ENCODE peak calls at places on chromosomes 13 and 19, in four cellular contexts. W, I, A and V are unnamed samples.

GRCh38 chr13:110017379-110017778 is 231.0 kb upstream of the IRS2 start:
- DNase-seq in W (peak), I (peak), A (no peak), V (no peak)

GRCh38 chr13:20174656-20175405 is 14.0 kb upstream of the GJA3 start:
- DNase-seq in W (peak), I (peak), A (peak), V (no peak)

GRCh38 chr13:20191311-20191901 is 1.3 kb downstream of the GJB2 start:
- DNase-seq in W (peak), I (no peak), A (no peak), V (no peak)

GRCh38 chr19:2733930-2734588 is 5.8 kb downstream of the SLC39A3 start:
- DNase-seq in W (no peak), I (no peak), A (no peak), V (no peak)

GRCh38 chr13:43573787-43574562 is 212.8 kb downstream of the ENOX1 start:
- DNase-seq in W (peak), I (no peak), A (no peak), V (no peak)

GRCh38 chr19:1130801-1131717 is 27.3 kb downstream of the GPX4 start:
- DNase-seq in W (no peak), I (no peak), A (no peak), V (no peak)

GRCh38 chr13:30619731-30620130 is 2.0 kb downstream of the USPL1 start:
- DNase-seq in W (peak), I (no peak), A (no peak), V (no peak)

GRCh38 chr13:99646866-99647592 is 145.8 kb downstream of the TM9SF2 start:
- DNase-seq in W (no peak), I (no peak), A (no peak), V (peak)

GRCh38 chr19:3577741-3578344 is 5.1 kb downstream of the HMG20B start:
- DNase-seq in W (no peak), I (no peak), A (no peak), V (no peak)

GRCh38 chr13:101452519-101453485 is at the start of gene ITGBL1:
- DNase-seq in W (no peak), I (no peak), A (peak), V (peak)
- TF ChIP-seq CTCF in W (no peak), I (no peak), A (no peak), V (no peak)

GRCh38 chr19:56258272-56258671 is 14.3 kb upstream of the EDDM13 start:
- DNase-seq in W (no peak), I (no peak), A (no peak), V (no peak)
- TF ChIP-seq CTCF in W (no peak), I (no peak), A (no peak), V (no peak)

GRCh38 chr19:18756896-18757295 is 34.2 kb downstream of the COMP start:
- DNase-seq in W (peak), I (no peak), A (no peak), V (no peak)
- TF ChIP-seq CTCF in W (no peak), I (no peak), A (no peak), V (no peak)

DNA sequence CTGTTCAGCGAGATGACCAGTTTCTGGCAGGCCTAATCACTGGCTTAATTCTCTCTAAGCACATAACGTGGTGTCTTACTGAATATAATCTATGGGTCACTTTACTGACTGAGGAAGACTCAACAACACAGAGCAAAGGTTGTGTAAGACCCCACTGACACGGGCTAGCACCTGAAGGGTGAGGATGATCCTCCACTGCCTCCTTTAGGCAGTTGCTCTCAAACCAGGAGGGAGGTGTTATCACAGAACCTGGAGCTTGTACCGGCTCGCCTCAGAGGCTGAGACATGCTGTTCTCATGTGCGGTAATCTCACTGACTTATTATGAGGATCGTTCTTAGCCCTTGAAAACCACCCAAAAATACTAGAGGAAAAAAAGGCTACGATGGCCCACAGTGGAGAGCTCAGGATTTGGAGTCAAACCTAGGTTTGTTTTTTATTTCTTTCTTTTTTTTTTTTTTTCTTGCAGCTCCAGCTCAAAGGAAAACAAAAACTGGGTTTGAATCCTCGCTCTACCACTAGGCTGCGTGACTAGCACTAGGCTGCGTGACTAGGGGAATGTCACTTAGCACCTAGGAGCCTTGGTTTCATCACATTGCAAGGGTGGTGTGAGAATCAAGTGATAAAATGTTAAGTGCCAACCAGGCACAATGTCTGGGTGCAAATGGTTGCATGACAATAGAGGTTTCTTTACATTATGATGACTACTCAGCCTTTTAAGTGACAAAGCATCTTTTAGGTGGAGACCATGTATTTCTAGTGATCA is 28.1 kb downstream of the RCBTB2 start:
- DNase-seq in W (no peak), I (no peak), A (no peak), V (no peak)
- TF ChIP-seq CTCF in W (no peak), I (no peak), A (no peak), V (no peak)

GRCh38 chr13:76886292-76887061 is at the start of gene KCTD12:
- DNase-seq in W (peak), I (peak), A (peak), V (peak)
- TF ChIP-seq CTCF in W (peak), I (peak), A (peak), V (peak)

DNA sequence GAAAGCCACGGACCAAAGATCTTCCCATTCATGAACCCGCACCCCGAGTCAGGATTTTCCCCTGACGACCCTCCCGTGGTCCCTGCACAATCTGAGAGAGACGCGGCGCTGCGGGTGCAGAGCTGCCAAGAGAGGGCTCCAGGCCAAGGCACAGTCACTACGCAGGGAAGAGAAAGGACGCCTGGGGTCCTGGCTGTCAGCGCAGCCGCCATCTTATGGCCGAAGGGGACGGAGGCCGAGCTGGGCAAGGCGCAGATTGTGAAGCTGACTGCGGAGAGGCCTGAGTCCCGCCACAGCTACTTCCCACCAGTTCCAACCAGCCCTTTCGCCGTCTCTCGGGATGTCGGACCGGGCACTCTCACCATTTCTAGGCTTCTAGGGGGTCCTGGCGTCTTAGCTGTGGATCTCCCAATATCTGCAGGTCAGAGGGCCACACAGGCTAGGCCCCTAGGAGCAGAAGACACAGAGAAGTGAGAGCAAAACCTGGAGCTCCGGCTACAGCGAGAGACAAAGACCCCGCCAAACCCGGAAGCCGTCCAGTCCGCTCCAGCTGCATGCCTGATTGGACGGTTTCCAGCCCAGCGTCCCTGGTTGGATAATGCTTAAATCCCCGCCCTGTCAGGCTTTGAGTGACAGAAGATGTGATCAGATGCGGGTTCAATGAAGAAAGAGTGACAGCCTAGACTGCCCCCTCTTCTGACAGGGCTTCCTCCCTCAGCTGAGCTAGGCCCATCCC is at the start of gene ZNF100:
- DNase-seq in W (peak), I (no peak), A (peak), V (peak)
- TF ChIP-seq CTCF in W (no peak), I (no peak), A (no peak), V (no peak)

DNA sequence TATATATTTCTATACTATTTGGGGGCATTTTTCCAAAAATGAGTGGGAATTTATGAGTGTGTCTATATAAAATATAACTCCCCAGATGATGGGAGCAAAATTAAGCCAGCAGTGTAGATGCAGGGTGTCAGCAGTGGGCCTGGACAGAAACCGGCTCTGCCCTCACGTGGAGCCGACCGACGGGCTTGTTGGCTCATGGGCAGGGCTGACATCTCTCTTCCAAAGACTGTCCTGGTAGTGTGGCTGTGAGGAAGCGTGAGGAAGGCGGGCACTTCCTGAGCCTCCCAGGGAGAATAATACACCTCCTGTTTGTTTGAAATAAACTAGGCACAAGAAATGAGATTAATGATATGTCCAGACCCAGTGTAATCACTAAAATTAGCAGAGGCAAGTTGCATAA is 206.5 kb downstream of the TEX29 start:
- DNase-seq in W (no peak), I (no peak), A (no peak), V (no peak)
- TF ChIP-seq CTCF in W (no peak), I (no peak), A (no peak), V (no peak)

GRCh38 chr19:15123900-15124299 is 16.7 kb downstream of the SYDE1 start:
- DNase-seq in W (peak), I (no peak), A (peak), V (no peak)

GRCh38 chr19:15124572-15125231 is 17.5 kb downstream of the SYDE1 start:
- DNase-seq in W (peak), I (no peak), A (no peak), V (no peak)

GRCh38 chr19:15126511-15126910 is 19.3 kb downstream of the SYDE1 start:
- DNase-seq in W (no peak), I (no peak), A (no peak), V (no peak)

GRCh38 chr19:15123031-15123890 is 16.1 kb downstream of the SYDE1 start:
- DNase-seq in W (no peak), I (no peak), A (no peak), V (no peak)

GRCh38 chr19:15125232-15126067 is 18.2 kb downstream of the SYDE1 start:
- DNase-seq in W (peak), I (peak), A (peak), V (peak)
- TF ChIP-seq CTCF in W (peak), I (no peak), A (no peak), V (no peak)

GRCh38 chr19:11446652-11447301 is 11.3 kb downstream of the PRKCSH start:
- DNase-seq in W (peak), I (peak), A (peak), V (no peak)
- TF ChIP-seq CTCF in W (peak), I (peak), A (peak), V (peak)